ENCODE peak calls at places on chromosome 3, in five cellular contexts. Q, V, I, Z and N are unnamed samples. For H3K27me3, the result is how much of the 10 kb centered on the place peaks cover.

GRCh38 chr3:140420621-140421357 is 257.1 kb upstream of the TRIM42 start:
- DNase-seq in Q (peak), I (no peak), V (no peak), Z (peak), N (peak)

GRCh38 chr3:175224051-175224450 is 364.9 kb downstream of the NAALADL2 start:
- DNase-seq in Q (no peak), V (no peak), Z (no peak), I (no peak), N (no peak)

GRCh38 chr3:176190755-176191154 is 1006.5 kb downstream of the TBL1XR1 start:
- DNase-seq in V (no peak), I (no peak), Q (no peak), Z (no peak), N (no peak)

GRCh38 chr3:149367021-149367840 is 10.2 kb downstream of the TM4SF1 start:
- DNase-seq in Q (no peak), V (no peak), I (peak), Z (no peak), N (no peak)

GRCh38 chr3:111668912-111669488 is 73.9 kb upstream of the ZBED2 start:
- DNase-seq in V (no peak), Q (peak), I (no peak), Z (peak), N (no peak)

GRCh38 chr3:54506603-54507002 is 384.3 kb downstream of the CACNA2D3 start:
- DNase-seq in I (no peak), Q (no peak), Z (no peak), V (no peak), N (no peak)

GRCh38 chr3:52930748-52931147 is 33.4 kb upstream of the STIMATE start:
- DNase-seq in I (no peak), Q (no peak), Z (no peak), V (no peak), N (no peak)

GRCh38 chr3:52983336-52983807 is 62.5 kb downstream of the SFMBT1 start:
- DNase-seq in Q (no peak), I (no peak), Z (no peak), V (no peak), N (no peak)

GRCh38 chr3:136332776-136333175 is 82.6 kb downstream of the PCCB start:
- DNase-seq in I (no peak), Q (peak), Z (peak), V (no peak), N (peak)

GRCh38 chr3:76028816-76029215 is 243.5 kb upstream of the ZNF717 start:
- DNase-seq in Z (no peak), Q (peak), I (no peak), V (no peak), N (no peak)

GRCh38 chr3:32841341-32841740 is 23.5 kb downstream of the TRIM71 start:
- DNase-seq in V (no peak), Z (no peak), Q (no peak), I (no peak), N (no peak)

GRCh38 chr3:32843504-32844321 is 25.9 kb downstream of the TRIM71 start:
- DNase-seq in I (no peak), Z (no peak), Q (no peak), V (no peak), N (no peak)

GRCh38 chr3:32841875-32842505 is 24.2 kb downstream of the TRIM71 start:
- DNase-seq in V (no peak), Z (no peak), I (no peak), Q (no peak), N (no peak)

GRCh38 chr3:32842987-32843386 is 25.2 kb downstream of the TRIM71 start:
- DNase-seq in Q (no peak), I (no peak), V (no peak), Z (no peak), N (no peak)

DNA sequence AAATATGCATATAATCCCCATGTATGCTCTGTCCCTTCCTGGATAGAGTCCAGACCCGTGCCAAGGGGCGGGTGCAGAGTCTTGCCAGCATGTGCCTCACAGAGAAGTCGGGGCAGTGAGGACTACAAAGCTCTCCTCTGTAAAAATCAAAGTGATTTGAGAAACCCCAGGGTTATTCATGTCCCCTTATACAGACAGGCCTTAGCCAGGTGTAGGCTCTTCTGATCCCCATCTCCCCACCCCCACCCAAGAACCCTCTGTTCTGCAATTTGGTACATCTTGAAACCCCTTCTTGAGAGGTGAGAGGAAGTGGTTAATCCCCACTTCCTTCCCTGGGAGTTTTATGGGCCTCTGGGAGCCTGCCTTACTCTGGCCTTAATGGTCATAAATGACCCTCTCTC is 24.7 kb downstream of the TRIM71 start:
- DNase-seq in Q (no peak), Z (no peak), V (peak), I (no peak), N (no peak)
- TF ChIP-seq CTCF in Q (no peak), Z (no peak), V (no peak), I (no peak), N (no peak)

GRCh38 chr3:159904911-159905310 is 83.7 kb upstream of the IL12A start:
- DNase-seq in Z (no peak), I (no peak), Q (no peak), V (no peak), N (peak)

GRCh38 chr3:159898147-159898546 is 90.5 kb upstream of the IL12A start:
- DNase-seq in V (no peak), I (no peak), Q (peak), Z (no peak), N (no peak)

GRCh38 chr3:159904455-159904854 is 84.2 kb upstream of the IL12A start:
- DNase-seq in I (no peak), Q (no peak), Z (no peak), V (no peak), N (no peak)

GRCh38 chr3:159899198-159899597 is 89.4 kb upstream of the IL12A start:
- DNase-seq in I (no peak), V (no peak), Z (no peak), Q (no peak), N (no peak)

GRCh38 chr3:159902531-159903314 is 85.9 kb upstream of the IL12A start:
- DNase-seq in I (no peak), V (no peak), Z (no peak), Q (no peak), N (no peak)
- H3K4me3 ChIP-seq in I (no peak), V (no peak), Z (no peak), Q (no peak), N (no peak)

GRCh38 chr3:181901626-181902025 is 189.9 kb downstream of the SOX2 start:
- DNase-seq in I (no peak), V (no peak), Q (no peak), Z (no peak), N (no peak)

GRCh38 chr3:181909241-181909640 is 197.5 kb downstream of the SOX2 start:
- DNase-seq in Z (no peak), V (no peak), I (no peak), Q (no peak), N (no peak)

GRCh38 chr3:181906338-181906737 is 194.6 kb downstream of the SOX2 start:
- DNase-seq in I (no peak), V (no peak), Z (no peak), Q (no peak), N (no peak)
- H3K27me3 ChIP-seq in I (under half), V (under half), Z (under half), Q (under half), N (under half)

DNA sequence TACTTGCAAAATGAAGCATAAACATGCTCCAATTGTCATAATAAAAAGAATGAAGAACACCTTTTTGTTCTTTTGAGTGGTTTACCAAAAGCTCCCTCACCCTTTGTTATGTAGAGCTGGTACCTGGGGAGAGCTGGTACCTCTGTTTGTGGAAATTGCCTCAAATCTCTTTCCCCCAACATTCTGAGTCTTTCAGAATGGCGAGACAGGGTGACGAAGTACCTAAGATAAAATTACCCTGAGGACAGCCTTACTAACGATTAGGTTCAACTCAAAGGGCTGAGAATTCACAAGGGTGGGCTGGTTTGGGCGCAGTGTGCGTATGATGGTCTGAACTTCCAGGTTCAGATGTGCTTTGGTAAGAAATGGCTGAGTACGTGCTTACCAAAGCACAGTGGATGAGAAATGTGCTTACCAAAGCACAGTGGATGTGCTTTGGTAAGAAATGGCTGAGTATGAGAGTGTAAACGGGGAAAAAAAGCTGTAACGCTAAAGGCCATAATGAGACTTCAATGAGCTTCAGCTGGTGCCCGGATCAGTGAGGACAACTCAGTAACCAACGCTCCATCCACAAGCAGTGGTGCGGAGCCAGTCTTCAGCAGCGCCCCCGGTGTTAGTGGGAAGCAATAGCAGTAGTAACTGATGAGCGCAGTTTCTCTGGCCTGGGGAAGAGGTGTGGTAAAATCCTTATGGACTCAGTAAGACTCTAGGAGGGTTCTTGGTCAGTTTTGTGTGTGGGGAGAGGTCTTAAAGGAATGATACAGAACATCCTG is 72.3 kb upstream of the LRIG1 start:
- DNase-seq in Q (no peak), Z (no peak), V (no peak), I (no peak), N (no peak)
- TF ChIP-seq CTCF in Q (no peak), Z (peak), V (no peak), I (peak), N (peak)

DNA sequence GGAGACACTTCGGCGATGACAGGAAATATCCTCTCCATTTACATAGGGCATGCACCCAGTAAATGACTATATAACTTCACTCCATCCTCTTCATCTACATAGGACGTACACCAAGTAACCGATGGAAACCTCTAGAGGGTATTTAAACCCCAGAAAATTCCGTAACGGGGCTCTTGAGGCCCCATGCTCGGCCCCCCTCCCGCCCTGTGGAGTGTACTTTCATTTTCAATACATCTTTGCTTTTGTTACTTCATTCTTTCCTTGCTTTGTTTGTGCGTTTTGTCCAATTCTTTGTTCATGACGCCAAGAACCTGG is 7.5 kb upstream of the FAM107A start:
- DNase-seq in Z (no peak), V (no peak), Q (peak), I (no peak), N (no peak)
- H3K4me3 ChIP-seq in Z (peak), V (peak), Q (peak), I (peak), N (peak)

GRCh38 chr3:198065897-198066296 is 105.9 kb downstream of the LMLN start:
- DNase-seq in V (no peak), I (no peak), Z (no peak), Q (no peak), N (no peak)

GRCh38 chr3:198076722-198077308 is 116.8 kb downstream of the LMLN start:
- DNase-seq in Z (no peak), V (no peak), I (no peak), Q (no peak), N (no peak)

GRCh38 chr3:198067416-198067815 is 107.4 kb downstream of the LMLN start:
- DNase-seq in V (no peak), Z (no peak), I (no peak), Q (no peak), N (no peak)

GRCh38 chr3:198070871-198071270 is 110.9 kb downstream of the LMLN start:
- DNase-seq in I (no peak), Z (no peak), V (no peak), Q (no peak), N (no peak)

GRCh38 chr3:198071602-198072285 is 111.7 kb downstream of the LMLN start:
- DNase-seq in I (peak), Z (peak), Q (peak), V (no peak), N (no peak)
- H3K27me3 ChIP-seq in I (under half), Z (under half), Q (under half), V (under half), N (under half)

GRCh38 chr3:95338446-95338845 is 1275.6 kb downstream of the NSUN3 start:
- DNase-seq in V (no peak), I (no peak), Q (no peak), Z (no peak), N (no peak)
- TF ChIP-seq CTCF in V (no peak), I (no peak), Q (no peak), Z (no peak), N (no peak)

GRCh38 chr3:196207159-196207832 is 3.9 kb downstream of the ZDHHC19 start:
- DNase-seq in I (no peak), V (no peak), Z (no peak), Q (no peak), N (no peak)
- H3K4me3 ChIP-seq in I (peak), V (peak), Z (peak), Q (peak), N (peak)